ENCODE peak calls at places on chromosomes 16 and 17, in six cellular contexts. Z is H1, W is K562, F is HepG2, P is HL-60, L is GM12878. J is an unnamed sample.

GRCh38 chr17:82110298-82110697 is 12.3 kb upstream of the FASN start:
- DNase-seq in Z (no peak), W (no peak), F (peak; percentile 88), P (no peak), L (no peak), J (no peak)

GRCh38 chr17:30095507-30096244 is 20.9 kb upstream of the NSRP1 start:
- DNase-seq in Z (no peak), W (peak; percentile 50), F (peak; percentile 64), P (peak; percentile 40), L (peak; percentile 36), J (peak; percentile 18)

GRCh38 chr16:87369796-87370719 is 13.5 kb downstream of the FBXO31 start:
- DNase-seq in Z (no peak), W (no peak), F (no peak), P (no peak), L (no peak), J (peak; percentile 42)

GRCh38 chr17:76997981-76998531 is 129.9 kb downstream of the MGAT5B start:
- DNase-seq in Z (no peak), W (no peak), F (no peak), P (no peak), L (peak; percentile 71), J (peak; percentile 12)

GRCh38 chr16:11799509-11800384 is 2.7 kb upstream of the ZC3H7A start:
- DNase-seq in Z (no peak), W (no peak), F (no peak), P (peak; percentile 57), L (no peak), J (no peak)

GRCh38 chr16:11101695-11102522 is 154.1 kb downstream of the SOCS1 start:
- DNase-seq in Z (no peak), W (peak; percentile 67), F (peak; percentile 70), P (no peak), L (no peak), J (no peak)

GRCh38 chr17:6212766-6213165 is 142.6 kb downstream of the WSCD1 start:
- DNase-seq in Z (no peak), W (no peak), F (no peak), P (no peak), L (no peak), J (no peak)

GRCh38 chr17:19275457-19276082 is 38.4 kb downstream of the EPN2 start:
- DNase-seq in Z (no peak), W (no peak), F (no peak), P (no peak), L (no peak), J (no peak)

GRCh38 chr17:58006563-58006923 is 503 bp downstream of the SRSF1 start:
- DNase-seq in Z (no peak), W (peak; percentile 76), F (peak; percentile 77), P (peak; percentile 70), L (no peak), J (peak; percentile 86)

GRCh38 chr16:47143329-47143676 is 442 bp downstream of the NETO2 start:
- DNase-seq in Z (no peak), W (peak; percentile 90), F (peak; percentile 66), P (peak; percentile 74), L (no peak), J (peak; percentile 92)

GRCh38 chr16:52537463-52537862 is 9.5 kb downstream of the TOX3 start:
- DNase-seq in Z (no peak), W (no peak), F (no peak), P (no peak), L (no peak), J (no peak)

GRCh38 chr17:29004081-29004692 is 1.6 kb downstream of the SEZ6 start:
- DNase-seq in Z (no peak), W (no peak), F (no peak), P (no peak), L (no peak), J (no peak)

GRCh38 chr17:68383443-68384321 is 73.6 kb downstream of the WIPI1 start:
- DNase-seq in Z (no peak), W (no peak), F (peak; percentile 99), P (peak; percentile 45), L (no peak), J (no peak)

GRCh38 chr17:9350083-9350482 is 225.5 kb downstream of the STX8 start:
- DNase-seq in Z (no peak), W (no peak), F (peak; percentile 18), P (no peak), L (no peak), J (no peak)

GRCh38 chr16:85436207-85436606 is 176.9 kb upstream of the GSE1 start:
- DNase-seq in Z (no peak), W (no peak), F (no peak), P (no peak), L (no peak), J (no peak)

GRCh38 chr16:58148526-58148925 is 19.3 kb upstream of the CFAP20 start:
- DNase-seq in Z (no peak), W (no peak), F (no peak), P (no peak), L (no peak), J (no peak)

GRCh38 chr17:77419547-77420475 is 279.0 kb downstream of the SEC14L1 start:
- DNase-seq in Z (no peak), W (peak; percentile 50), F (peak; percentile 24), P (no peak), L (no peak), J (peak; percentile 84)

GRCh38 chr16:19691161-19691850 is 26.7 kb downstream of the KNOP1 start:
- DNase-seq in Z (no peak), W (no peak), F (no peak), P (peak; percentile 34), L (no peak), J (no peak)

DNA sequence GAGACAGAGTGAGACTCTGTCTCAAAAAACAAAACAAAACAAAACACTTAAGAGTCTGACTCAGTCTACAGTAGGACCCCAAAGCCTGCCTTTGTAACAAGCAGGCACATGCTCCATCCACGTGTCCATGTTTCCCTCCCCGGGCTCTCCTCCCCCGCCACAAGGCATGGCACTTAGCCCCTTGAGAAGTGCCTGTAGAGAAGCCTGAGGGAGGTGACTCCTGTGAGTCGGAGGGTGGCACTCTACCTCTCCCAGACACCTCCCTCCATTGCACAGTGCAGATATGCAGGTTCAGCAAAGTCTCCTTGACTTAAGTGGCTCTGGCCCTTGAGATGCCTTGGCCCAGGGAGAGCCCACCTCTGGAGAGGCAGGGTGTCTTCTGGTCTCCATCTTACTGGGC is 6.8 kb downstream of the FHOD1 start:
- DNase-seq in Z (no peak), W (no peak), F (no peak), P (no peak), L (no peak), J (no peak)
- TF ChIP-seq GABPA in Z (no peak), W (no peak), F (no peak), P (no peak), L (no peak), J (no peak)

GRCh38 chr17:37440424-37440823 is 33.7 kb downstream of the TADA2A start:
- DNase-seq in Z (no peak), W (no peak), F (no peak), P (no peak), L (no peak), J (no peak)

GRCh38 chr17:37447641-37448040 is 41.0 kb downstream of the TADA2A start:
- DNase-seq in Z (no peak), W (no peak), F (no peak), P (no peak), L (no peak), J (no peak)

GRCh38 chr17:37450090-37450489 is 39.6 kb upstream of the DUSP14 start:
- DNase-seq in Z (no peak), W (no peak), F (no peak), P (no peak), L (no peak), J (no peak)

DNA sequence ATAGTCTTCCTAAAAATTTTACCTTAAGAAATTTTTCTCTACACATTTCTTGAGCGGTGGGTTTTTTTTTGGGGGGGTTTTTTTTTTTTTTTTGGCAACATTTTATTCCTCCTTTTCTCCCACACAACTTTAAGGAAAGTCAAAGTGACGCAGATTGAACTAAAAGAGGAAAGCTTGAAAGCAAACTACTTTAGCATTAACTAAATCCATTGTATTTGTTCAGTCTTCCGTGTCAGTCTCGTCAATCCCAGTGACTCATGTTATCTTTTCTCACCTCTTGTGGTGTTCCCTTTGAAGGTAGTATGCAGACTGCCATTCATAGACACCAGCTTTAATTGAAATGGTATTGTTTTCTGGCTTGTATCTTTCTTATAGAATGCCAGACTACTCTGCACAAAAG is 39.3 kb downstream of the TADA2A start:
- DNase-seq in Z (no peak), W (no peak), F (no peak), P (no peak), L (peak; percentile 81), J (no peak)
- TF ChIP-seq GABPA in Z (no peak), W (no peak), F (no peak), P (no peak), L (no peak), J (no peak)

GRCh38 chr16:66137853-66138252 is 228.6 kb upstream of the CDH5 start:
- DNase-seq in Z (no peak), W (no peak), F (no peak), P (no peak), L (no peak), J (no peak)

GRCh38 chr16:66135838-66136237 is 230.7 kb upstream of the CDH5 start:
- DNase-seq in Z (no peak), W (no peak), F (no peak), P (no peak), L (no peak), J (no peak)

GRCh38 chr16:66134875-66135274 is 231.6 kb upstream of the CDH5 start:
- DNase-seq in Z (no peak), W (no peak), F (no peak), P (no peak), L (no peak), J (peak; percentile 44)

GRCh38 chr16:66133641-66134402 is 232.7 kb upstream of the CDH5 start:
- DNase-seq in Z (no peak), W (no peak), F (no peak), P (no peak), L (no peak), J (no peak)

DNA sequence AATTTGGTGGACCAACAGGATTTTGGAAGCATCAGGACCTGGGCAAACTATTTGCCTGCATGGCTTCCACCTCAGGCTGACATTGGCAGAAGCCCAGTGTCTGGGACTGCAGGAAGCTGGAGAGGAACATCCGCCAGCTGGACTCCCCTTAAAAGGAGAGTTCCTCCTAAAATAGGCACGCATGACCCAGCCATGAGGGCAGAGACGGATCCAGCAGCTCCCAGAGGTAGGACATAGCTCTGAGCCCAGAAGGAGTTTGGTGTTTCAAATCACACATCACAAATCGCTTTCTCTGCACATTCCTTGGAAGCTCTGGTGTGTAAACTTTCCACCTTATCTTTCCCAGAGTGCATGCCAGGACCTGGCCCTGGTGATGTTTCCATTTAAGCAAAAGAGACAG is 231.1 kb upstream of the CDH5 start:
- DNase-seq in Z (no peak), W (no peak), F (no peak), P (no peak), L (no peak), J (no peak)
- TF ChIP-seq GABPA in Z (no peak), W (no peak), F (no peak), P (no peak), L (no peak), J (no peak)

GRCh38 chr17:17885029-17885351 is 48.2 kb upstream of the SREBF1 start:
- DNase-seq in Z (no peak), W (no peak), F (no peak), P (no peak), L (no peak), J (no peak)

GRCh38 chr17:17886253-17886652 is 49.5 kb upstream of the SREBF1 start:
- DNase-seq in Z (no peak), W (no peak), F (no peak), P (no peak), L (no peak), J (no peak)

GRCh38 chr17:17883801-17884200 is 47.0 kb upstream of the SREBF1 start:
- DNase-seq in Z (no peak), W (no peak), F (no peak), P (no peak), L (no peak), J (no peak)

GRCh38 chr17:17882182-17882581 is 45.4 kb upstream of the SREBF1 start:
- DNase-seq in Z (no peak), W (no peak), F (no peak), P (no peak), L (no peak), J (no peak)

GRCh38 chr17:17884281-17885028 is 47.7 kb upstream of the SREBF1 start:
- DNase-seq in Z (no peak), W (no peak), F (no peak), P (no peak), L (no peak), J (no peak)
- TF ChIP-seq GABPA in Z (no peak), W (no peak), F (no peak), P (no peak), L (no peak), J (no peak)